ENCODE peak calls at places on chromosomes 2 and 18, in eight cellular contexts. T, O, G, M, Z, X, L and C are unnamed samples.

GRCh38 chr18:12092398-12093229 is 1.0 kb upstream of the ANKRD62 start:
- DNase-seq in M (peak), T (peak), O (peak), Z (no peak), G (peak), L (peak), X (peak), C (peak)

GRCh38 chr2:236338495-236339184 is 74.4 kb upstream of the ASB18 start:
- DNase-seq in T (no peak), O (peak), G (peak), M (no peak), X (no peak), L (no peak), Z (no peak), C (peak)

GRCh38 chr2:118850171-118850900 is 2.9 kb upstream of the EN1 start:
- DNase-seq in O (no peak), T (no peak), G (peak), M (no peak), X (no peak), L (no peak), Z (no peak), C (peak)

GRCh38 chr2:234496442-234496834 is 443 bp downstream of the ARL4C start:
- DNase-seq in X (peak), M (no peak), L (peak), G (no peak), T (peak), Z (peak), O (peak), C (no peak)

GRCh38 chr2:66515743-66516142 is 80.8 kb downstream of the MEIS1 start:
- DNase-seq in O (no peak), T (no peak), M (no peak), G (no peak), L (no peak), Z (no peak), X (no peak), C (no peak)

GRCh38 chr2:160473508-160474318 is 19.9 kb downstream of the RBMS1 start:
- DNase-seq in L (no peak), O (no peak), G (no peak), X (no peak), M (no peak), T (no peak), Z (no peak), C (no peak)

GRCh38 chr18:40672590-40672989 is 1282.4 kb upstream of the PIK3C3 start:
- DNase-seq in G (peak), T (no peak), O (no peak), L (no peak), Z (no peak), M (no peak), X (no peak), C (peak)

GRCh38 chr2:85430780-85431601 is 12.5 kb downstream of the SH2D6 start:
- DNase-seq in M (no peak), G (peak), L (no peak), X (peak), T (no peak), O (peak), Z (no peak), C (peak)

GRCh38 chr2:24210723-24211122 is 35.9 kb downstream of the FAM228A start:
- DNase-seq in G (no peak), Z (no peak), T (no peak), M (no peak), X (no peak), L (no peak), O (no peak), C (no peak)

GRCh38 chr2:8962890-8963289 is 40.6 kb downstream of the MBOAT2 start:
- DNase-seq in L (no peak), Z (no peak), T (no peak), G (no peak), X (no peak), O (no peak), M (no peak), C (no peak)

GRCh38 chr18:49668583-49669290 is 106.9 kb downstream of the LIPG start:
- DNase-seq in G (peak), L (no peak), Z (no peak), X (no peak), O (peak), T (no peak), M (no peak), C (peak)
- TF ChIP-seq EZH2phosphoT487 in G (no peak), L (no peak), Z (no peak), X (no peak), O (no peak), T (no peak), M (no peak), C (no peak)

GRCh38 chr18:73887801-73888200 is 259.8 kb downstream of the FBXO15 start:
- DNase-seq in L (no peak), X (no peak), Z (no peak), T (no peak), M (no peak), O (no peak), G (no peak), C (no peak)

GRCh38 chr18:73888565-73888964 is 259.1 kb downstream of the FBXO15 start:
- DNase-seq in T (no peak), M (no peak), Z (no peak), G (no peak), L (no peak), O (no peak), X (no peak), C (no peak)

GRCh38 chr18:73893879-73894278 is 253.8 kb downstream of the FBXO15 start:
- DNase-seq in M (no peak), T (peak), G (no peak), X (no peak), L (no peak), O (no peak), Z (no peak), C (no peak)

GRCh38 chr18:73895701-73896100 is 251.9 kb downstream of the FBXO15 start:
- DNase-seq in O (peak), L (no peak), Z (no peak), M (no peak), G (peak), X (no peak), T (peak), C (no peak)

GRCh38 chr18:73891572-73892421 is 255.8 kb downstream of the FBXO15 start:
- DNase-seq in O (peak), T (no peak), L (no peak), G (peak), M (no peak), Z (no peak), X (peak), C (peak)
- TF ChIP-seq CTCF in O (no peak), T (peak), L (no peak), G (peak), M (no peak), Z (no peak), X (no peak), C (peak)

DNA sequence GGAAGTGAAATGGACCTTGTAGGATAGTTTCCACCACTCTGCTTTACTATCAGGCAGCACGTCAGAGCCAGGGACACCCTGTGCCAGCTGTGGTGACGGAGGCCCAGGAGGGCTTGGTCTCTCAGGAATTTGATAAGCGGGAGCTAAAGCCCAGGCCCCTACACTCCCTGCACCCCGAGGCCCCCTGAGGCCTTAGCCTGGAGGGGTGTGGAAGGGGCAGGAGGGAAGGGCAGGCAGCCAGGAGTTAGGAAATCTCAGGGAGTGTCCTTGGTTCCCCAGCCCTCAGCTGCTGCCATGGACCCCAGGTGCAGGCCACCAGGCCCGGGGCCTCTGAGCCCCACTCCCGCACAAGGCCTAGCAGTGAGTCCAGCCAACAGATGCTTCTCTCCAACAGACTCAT is 38.2 kb downstream of the PDIA6 start:
- DNase-seq in X (peak), O (peak), M (no peak), T (no peak), G (no peak), L (no peak), Z (no peak), C (no peak)
- TF ChIP-seq EZH2phosphoT487 in X (no peak), O (no peak), M (no peak), T (no peak), G (no peak), L (no peak), Z (no peak), C (no peak)

GRCh38 chr2:28568533-28568932 is 72.7 kb downstream of the PLB1 start:
- DNase-seq in O (peak), X (no peak), Z (no peak), L (no peak), G (no peak), M (no peak), T (peak), C (no peak)

GRCh38 chr2:28566441-28567075 is 70.7 kb downstream of the PLB1 start:
- DNase-seq in L (peak), M (peak), X (peak), T (peak), G (peak), O (peak), Z (peak), C (peak)

GRCh38 chr2:28565720-28566295 is 69.9 kb downstream of the PLB1 start:
- DNase-seq in L (no peak), T (no peak), O (no peak), G (peak), X (no peak), Z (no peak), M (no peak), C (no peak)

GRCh38 chr2:28565033-28565432 is 69.2 kb downstream of the PLB1 start:
- DNase-seq in T (no peak), M (no peak), X (no peak), O (no peak), Z (no peak), L (no peak), G (no peak), C (no peak)

GRCh38 chr2:28567076-28567471 is 71.2 kb downstream of the PLB1 start:
- DNase-seq in X (peak), G (peak), Z (no peak), O (peak), T (no peak), L (peak), M (no peak), C (peak)
- TF ChIP-seq CTCF in X (no peak), G (no peak), Z (peak), O (no peak), T (no peak), L (no peak), M (no peak), C (no peak)

DNA sequence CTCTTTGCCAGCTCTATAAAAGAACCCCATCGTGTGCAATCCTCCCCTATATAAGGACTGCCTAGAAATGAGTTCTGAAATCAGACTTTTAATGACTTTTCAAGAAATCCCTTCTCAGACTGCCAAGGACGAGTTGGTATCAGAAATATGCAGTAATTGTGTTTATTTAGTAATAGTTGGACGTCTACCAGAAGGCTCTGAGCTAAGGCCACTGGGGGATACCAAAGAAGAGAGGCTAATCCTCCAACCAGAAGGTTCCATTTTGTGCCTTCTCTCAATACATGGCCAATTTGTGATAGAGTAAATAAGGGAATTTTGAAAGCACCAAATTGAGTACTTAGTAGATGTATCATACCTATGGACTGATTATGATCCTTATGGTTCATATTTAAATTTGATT is 82.4 kb upstream of the LTBP1 start:
- DNase-seq in T (peak), X (no peak), L (no peak), G (no peak), Z (no peak), M (no peak), O (no peak), C (no peak)
- TF ChIP-seq EZH2phosphoT487 in T (no peak), X (no peak), L (no peak), G (no peak), Z (no peak), M (no peak), O (no peak), C (no peak)

GRCh38 chr2:216653093-216653799 is 20.0 kb downstream of the IGFBP2 start:
- DNase-seq in O (no peak), T (no peak), G (no peak), X (no peak), Z (no peak), L (no peak), M (no peak), C (no peak)

GRCh38 chr2:216652566-216652965 is 19.3 kb downstream of the IGFBP2 start:
- DNase-seq in O (no peak), G (no peak), X (no peak), L (no peak), T (no peak), M (no peak), Z (no peak), C (no peak)

GRCh38 chr2:216651370-216651881 is 18.2 kb downstream of the IGFBP2 start:
- DNase-seq in M (no peak), L (no peak), Z (no peak), O (peak), X (no peak), T (peak), G (no peak), C (no peak)

GRCh38 chr2:216654528-216655052 is 21.4 kb downstream of the IGFBP2 start:
- DNase-seq in L (no peak), X (no peak), Z (no peak), G (no peak), T (no peak), M (no peak), O (no peak), C (no peak)

DNA sequence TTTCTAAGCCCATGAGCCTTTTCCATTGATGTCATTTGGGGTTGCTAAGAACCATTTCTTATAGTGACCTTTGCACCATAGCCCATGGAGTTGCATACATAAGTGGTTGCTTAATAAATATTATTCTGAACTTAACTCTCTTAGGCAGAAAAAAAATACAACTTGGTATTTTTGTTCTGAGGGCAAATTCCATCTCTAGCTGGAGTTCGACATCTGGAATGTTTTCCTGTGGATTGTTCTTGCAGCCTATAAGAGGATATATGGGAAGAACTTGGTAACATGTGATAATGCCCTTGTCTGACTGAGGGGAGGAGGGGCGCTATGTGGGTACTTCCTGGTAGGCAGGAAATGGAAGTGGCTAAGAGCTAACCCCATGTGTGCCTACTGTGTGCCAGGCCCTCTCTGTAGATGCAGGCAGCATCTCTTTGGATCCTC is 20.7 kb downstream of the IGFBP2 start:
- DNase-seq in L (no peak), X (no peak), T (no peak), O (peak), Z (no peak), G (no peak), M (no peak), C (no peak)
- TF ChIP-seq CTCF in L (no peak), X (no peak), T (no peak), O (no peak), Z (no peak), G (no peak), M (no peak), C (no peak)

GRCh38 chr18:34787931-34788532 is 77.9 kb downstream of the DTNA start:
- DNase-seq in Z (peak), L (peak), O (peak), M (peak), X (peak), G (peak), T (peak), C (peak)
- TF ChIP-seq EZH2phosphoT487 in Z (no peak), L (no peak), O (no peak), M (no peak), X (no peak), G (no peak), T (no peak), C (no peak)

GRCh38 chr2:221068123-221068522 is 504.0 kb downstream of the EPHA4 start:
- DNase-seq in M (no peak), L (no peak), O (no peak), T (peak), X (no peak), G (no peak), Z (no peak), C (no peak)
- TF ChIP-seq CTCF in M (no peak), L (no peak), O (no peak), T (peak), X (no peak), G (peak), Z (no peak), C (no peak)